ENCODE peak calls at places on chromosome X, in seven cellular contexts. Y, K, O, A, E, B and N are unnamed samples. For H3K27me3, the result is how much of the 10 kb centered on the place peaks cover.

GRCh38 chrX:12580548-12580947 is 210.7 kb upstream of the PRPS2 start:
- DNase-seq in Y (peak), B (no peak), K (no peak), E (no peak), A (no peak), O (no peak), N (no peak)

GRCh38 chrX:146456058-146456457 is 353.5 kb upstream of the CXorf51B start:
- DNase-seq in B (no peak), A (no peak), O (no peak), E (no peak), Y (no peak), K (no peak), N (no peak)

GRCh38 chrX:8191022-8191421 is 20.0 kb upstream of the VCX2 start:
- DNase-seq in Y (peak), K (no peak), O (no peak), A (no peak), E (no peak), B (no peak), N (no peak)

GRCh38 chrX:35919536-35920309 is at the start of gene CFAP47:
- DNase-seq in B (peak), E (no peak), Y (peak), A (no peak), K (no peak), O (no peak), N (no peak)

GRCh38 chrX:132483951-132484350 is 4.9 kb downstream of the MBNL3 start:
- DNase-seq in K (no peak), E (no peak), Y (no peak), A (no peak), O (no peak), B (no peak), N (no peak)

GRCh38 chrX:151019837-151020236 is 36.7 kb downstream of the HMGB3 start:
- DNase-seq in B (no peak), Y (peak), A (no peak), O (no peak), E (no peak), K (no peak), N (no peak)

GRCh38 chrX:140439455-140439854 is 65.4 kb downstream of the SOX3 start:
- DNase-seq in B (peak), E (no peak), Y (peak), K (no peak), A (no peak), O (no peak), N (no peak)

GRCh38 chrX:112826020-112826419 is 14.6 kb downstream of the AMOT start:
- DNase-seq in Y (no peak), E (no peak), B (no peak), K (no peak), O (no peak), A (no peak), N (no peak)

GRCh38 chrX:129478516-129478915 is 44.8 kb downstream of the SMARCA1 start:
- DNase-seq in B (no peak), K (no peak), E (no peak), Y (no peak), A (no peak), O (no peak), N (no peak)

GRCh38 chrX:42696551-42697129 is 81.3 kb downstream of the PPP1R2C start:
- DNase-seq in Y (no peak), B (no peak), K (no peak), E (no peak), A (no peak), O (no peak), N (no peak)

GRCh38 chrX:119885554-119886428 is 9.9 kb upstream of the AKAP14 start:
- DNase-seq in A (no peak), K (no peak), E (no peak), B (no peak), O (no peak), Y (peak), N (no peak)

GRCh38 chrX:24391843-24392242 is 31.4 kb downstream of the SUPT20HL1 start:
- DNase-seq in Y (no peak), O (no peak), E (no peak), B (no peak), K (no peak), A (no peak), N (no peak)

GRCh38 chrX:154019633-154020499 is at the start of gene IRAK1:
- DNase-seq in K (peak), O (no peak), E (peak), Y (peak), B (peak), A (no peak), N (no peak)

GRCh38 chrX:22033818-22034217 is 1.7 kb downstream of the PHEX start:
- DNase-seq in O (no peak), B (no peak), E (no peak), K (no peak), A (no peak), Y (no peak), N (no peak)
- H3K27me3 ChIP-seq in O (under half), B (under half), E (under half), K (under half), A (under half), Y (under half), N (under half)

GRCh38 chrX:40083979-40084359 is 13.8 kb downstream of the BCOR start:
- DNase-seq in B (no peak), Y (no peak), A (no peak), O (no peak), K (no peak), E (no peak), N (no peak)
- H3K27ac ChIP-seq in B (no peak), Y (no peak), A (no peak), O (no peak), K (no peak), E (no peak), N (no peak)

GRCh38 chrX:56232221-56233082 is at the start of gene KLF8:
- DNase-seq in B (no peak), Y (no peak), O (peak), E (peak), A (peak), K (peak), N (peak)
- H3K27me3 ChIP-seq in B (under half), Y (under half), O (under half), E (under half), A (under half), K (under half), N (under half)

GRCh38 chrX:71922697-71923096 is 12.1 kb downstream of the NHSL2 start:
- DNase-seq in Y (no peak), O (no peak), A (no peak), E (no peak), B (no peak), K (no peak), N (no peak)

GRCh38 chrX:71928856-71929255 is 18.2 kb downstream of the NHSL2 start:
- DNase-seq in Y (no peak), B (no peak), O (no peak), K (no peak), E (no peak), A (no peak), N (no peak)

GRCh38 chrX:71930298-71930697 is 19.7 kb downstream of the NHSL2 start:
- DNase-seq in B (no peak), E (no peak), A (no peak), O (no peak), K (no peak), Y (no peak), N (no peak)

GRCh38 chrX:71923516-71923915 is 12.9 kb downstream of the NHSL2 start:
- DNase-seq in Y (no peak), K (no peak), O (no peak), B (no peak), A (no peak), E (no peak), N (no peak)

DNA sequence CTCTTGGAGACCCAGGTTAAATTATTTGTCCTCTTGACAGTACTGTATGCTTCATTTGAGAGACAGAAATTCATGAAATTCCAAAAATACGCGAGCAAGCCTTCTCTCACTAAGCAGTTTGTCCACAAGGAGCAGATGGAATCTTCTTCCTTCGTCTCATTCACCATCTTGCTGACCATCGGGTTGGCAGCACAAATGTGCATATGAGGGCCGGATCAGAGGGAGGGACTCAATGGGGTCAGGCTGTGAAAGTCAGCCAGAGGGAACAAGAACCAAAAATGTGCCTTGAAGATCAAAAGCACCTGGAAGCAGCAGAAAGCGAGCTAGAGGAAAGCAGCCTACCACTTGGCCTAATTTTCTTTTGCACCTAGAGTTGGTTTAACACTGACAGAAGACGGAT is 16.4 kb downstream of the NHSL2 start:
- DNase-seq in O (no peak), E (no peak), B (no peak), K (no peak), A (no peak), Y (no peak), N (no peak)
- H3K27ac ChIP-seq in O (no peak), E (no peak), B (no peak), K (no peak), A (no peak), Y (no peak), N (no peak)